ENCODE peak calls at places on chromosomes 12 and 14, in four cellular contexts. One of them, this sample, is unnamed.

GRCh38 chr12:76031081-76031413 is 529 bp downstream of the PHLDA1 start:
- DNase-seq in trophoblast cell: no peak
- DNase-seq in H1: no peak
- DNase-seq in mesendoderm: no peak
- DNase-seq in this sample: no peak

GRCh38 chr14:76352639-76353281 is 23.2 kb upstream of the ESRRB start:
- DNase-seq in H1: peak; percentile 36
- DNase-seq in mesendoderm: peak; percentile 69
- DNase-seq in trophoblast cell: peak; percentile 12
- DNase-seq in this sample: peak; percentile 84

GRCh38 chr14:92546347-92547053 is 32.9 kb downstream of the RIN3 start:
- DNase-seq in H1: no peak
- DNase-seq in mesendoderm: no peak
- DNase-seq in trophoblast cell: no peak
- DNase-seq in this sample: no peak

GRCh38 chr12:122437656-122438121 is 15.2 kb upstream of the CLIP1 start:
- DNase-seq in mesendoderm: no peak
- DNase-seq in trophoblast cell: no peak
- DNase-seq in H1: no peak
- DNase-seq in this sample: no peak

GRCh38 chr12:94994312-94994711 is 9.2 kb downstream of the NDUFA12 start:
- DNase-seq in H1: no peak
- DNase-seq in trophoblast cell: peak; percentile 78
- DNase-seq in mesendoderm: no peak
- DNase-seq in this sample: no peak

GRCh38 chr14:100030441-100031153 is 34.6 kb upstream of the EVL start:
- DNase-seq in H1: no peak
- DNase-seq in mesendoderm: no peak
- DNase-seq in trophoblast cell: peak; percentile 33
- DNase-seq in this sample: no peak

GRCh38 chr14:50085570-50086315 is 30.6 kb downstream of the VCPKMT start:
- DNase-seq in H1: no peak
- DNase-seq in mesendoderm: peak; percentile 31
- DNase-seq in trophoblast cell: no peak
- DNase-seq in this sample: no peak

GRCh38 chr12:122527478-122527944 is 462 bp downstream of the KNTC1 start:
- DNase-seq in H1: no peak
- DNase-seq in mesendoderm: peak; percentile 42
- DNase-seq in trophoblast cell: no peak
- DNase-seq in this sample: peak; percentile 35

GRCh38 chr14:100567877-100568163 is 19.4 kb downstream of the BEGAIN start:
- DNase-seq in H1: no peak
- DNase-seq in mesendoderm: no peak
- DNase-seq in trophoblast cell: no peak
- DNase-seq in this sample: no peak

DNA sequence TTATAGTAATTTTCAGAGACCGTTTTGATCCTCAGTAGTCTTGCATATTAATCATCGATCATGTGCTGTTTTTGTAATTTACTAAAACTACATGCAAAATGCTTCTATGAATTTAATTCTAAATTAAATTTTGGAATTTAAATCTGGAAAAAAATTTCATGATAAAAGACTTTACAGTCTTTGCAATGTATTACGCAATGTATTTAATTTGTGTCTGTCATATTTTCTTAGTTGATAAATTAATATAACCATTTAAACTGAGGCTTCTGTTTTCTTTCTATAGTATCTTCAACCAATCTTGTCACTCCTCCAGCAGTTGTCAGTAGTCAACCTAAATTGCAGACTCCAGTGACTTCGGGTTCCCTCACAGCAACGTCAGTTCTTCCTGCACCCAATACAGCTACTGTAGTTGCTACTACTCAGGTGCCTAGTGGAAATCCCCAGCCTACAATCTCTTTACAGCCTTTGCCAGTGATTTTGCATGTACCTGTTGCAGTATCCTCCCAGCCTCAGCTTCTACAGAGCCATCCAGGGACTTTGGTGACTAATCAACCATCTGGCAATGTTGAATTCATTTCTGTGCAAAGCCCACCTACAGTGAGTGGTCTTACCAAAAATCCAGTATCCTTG is 94.8 kb downstream of the ATF7IP start:
- DNase-seq in trophoblast cell: no peak
- DNase-seq in H1: no peak
- DNase-seq in mesendoderm: no peak
- DNase-seq in this sample: no peak
- H3K79me2 ChIP-seq in trophoblast cell: no peaks in the 10 kb centered on the region
- H3K79me2 ChIP-seq in H1: peaks cover 3% of the 10 kb centered on the region
- H3K79me2 ChIP-seq in mesendoderm: peaks cover 2% of the 10 kb centered on the region
- H3K79me2 ChIP-seq in this sample: peaks cover 1% of the 10 kb centered on the region

GRCh38 chr12:104094284-104094683 is 30.0 kb downstream of the HCFC2 start:
- DNase-seq in mesendoderm: no peak
- DNase-seq in trophoblast cell: no peak
- DNase-seq in H1: no peak
- DNase-seq in this sample: no peak
- H4K8ac ChIP-seq in mesendoderm: no peak overlapping the region
- H4K8ac ChIP-seq in trophoblast cell: no peak overlapping the region
- H4K8ac ChIP-seq in H1: no peak overlapping the region
- H4K8ac ChIP-seq in this sample: no peak overlapping the region

GRCh38 chr14:69910871-69911270 is 31.7 kb downstream of the SMOC1 start:
- DNase-seq in mesendoderm: no peak
- DNase-seq in H1: no peak
- DNase-seq in trophoblast cell: no peak
- DNase-seq in this sample: no peak

GRCh38 chr14:69913686-69914085 is 34.5 kb downstream of the SMOC1 start:
- DNase-seq in trophoblast cell: no peak
- DNase-seq in H1: no peak
- DNase-seq in mesendoderm: no peak
- DNase-seq in this sample: no peak

GRCh38 chr14:69906201-69906600 is 27.0 kb downstream of the SMOC1 start:
- DNase-seq in trophoblast cell: no peak
- DNase-seq in H1: no peak
- DNase-seq in mesendoderm: no peak
- DNase-seq in this sample: no peak

GRCh38 chr14:69904246-69904645 is 25.0 kb downstream of the SMOC1 start:
- DNase-seq in H1: no peak
- DNase-seq in mesendoderm: no peak
- DNase-seq in trophoblast cell: no peak
- DNase-seq in this sample: no peak

DNA sequence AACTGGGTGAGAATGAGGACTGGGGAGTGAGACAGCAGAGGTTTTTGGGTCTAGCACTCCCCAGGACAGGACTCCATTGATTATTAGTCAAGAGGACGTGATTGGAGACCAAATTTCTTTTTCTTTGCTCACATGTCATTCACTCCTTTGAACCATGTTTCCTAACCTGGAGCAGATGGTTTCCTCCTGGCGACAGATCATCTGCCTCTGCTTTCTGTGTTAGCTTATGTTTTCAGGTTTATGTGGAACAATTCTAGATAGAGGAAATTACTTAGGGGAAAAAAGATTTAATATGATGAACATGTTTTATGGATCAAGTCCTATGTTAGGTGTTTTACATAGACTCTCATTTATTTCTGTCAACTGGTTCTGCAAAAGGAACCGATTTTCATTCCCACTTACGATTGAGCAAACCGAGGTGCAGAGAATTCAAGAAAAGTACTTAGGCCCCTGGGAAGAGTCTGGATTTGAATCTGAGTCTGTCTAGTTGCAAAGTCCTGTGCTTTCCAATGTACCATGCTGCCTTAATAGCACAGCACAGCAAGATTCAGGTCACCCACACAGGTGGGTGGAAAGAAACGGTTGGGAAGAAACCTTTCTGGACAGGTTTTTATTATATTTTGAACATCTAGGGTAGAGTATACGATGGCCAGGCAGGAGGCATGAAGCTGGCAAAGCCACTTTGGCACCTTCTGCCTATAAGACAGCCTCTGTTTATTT is 30.8 kb downstream of the SMOC1 start:
- DNase-seq in H1: no peak
- DNase-seq in mesendoderm: no peak
- DNase-seq in trophoblast cell: no peak
- DNase-seq in this sample: no peak
- H3K79me2 ChIP-seq in H1: no peaks in the 10 kb centered on the region
- H3K79me2 ChIP-seq in mesendoderm: no peaks in the 10 kb centered on the region
- H3K79me2 ChIP-seq in trophoblast cell: no peaks in the 10 kb centered on the region
- H3K79me2 ChIP-seq in this sample: no peaks in the 10 kb centered on the region

GRCh38 chr12:125544979-125545378 is 479.7 kb downstream of the AACS start:
- DNase-seq in H1: no peak
- DNase-seq in trophoblast cell: no peak
- DNase-seq in mesendoderm: no peak
- DNase-seq in this sample: no peak
- H4K8ac ChIP-seq in H1: no peak overlapping the region
- H4K8ac ChIP-seq in trophoblast cell: no peak overlapping the region
- H4K8ac ChIP-seq in mesendoderm: no peak overlapping the region
- H4K8ac ChIP-seq in this sample: no peak overlapping the region

GRCh38 chr14:67668559-67668958 is 5.9 kb downstream of the VTI1B start:
- DNase-seq in mesendoderm: peak; percentile 31
- DNase-seq in H1: no peak
- DNase-seq in trophoblast cell: no peak
- DNase-seq in this sample: no peak

GRCh38 chr14:67674139-67674479 is 323 bp downstream of the VTI1B start:
- DNase-seq in trophoblast cell: peak; percentile 67
- DNase-seq in mesendoderm: peak; percentile 86
- DNase-seq in H1: no peak
- DNase-seq in this sample: peak; percentile 78

GRCh38 chr14:67675219-67675582 is 769 bp upstream of the VTI1B start:
- DNase-seq in mesendoderm: peak; percentile 14
- DNase-seq in H1: no peak
- DNase-seq in trophoblast cell: no peak
- DNase-seq in this sample: no peak

GRCh38 chr14:67674480-67675218 is at the start of gene VTI1B:
- DNase-seq in H1: no peak
- DNase-seq in trophoblast cell: peak; percentile 68
- DNase-seq in mesendoderm: peak; percentile 91
- DNase-seq in this sample: peak; percentile 83

GRCh38 chr14:67673451-67673850 is 981 bp downstream of the VTI1B start:
- DNase-seq in mesendoderm: no peak
- DNase-seq in trophoblast cell: no peak
- DNase-seq in H1: no peak
- DNase-seq in this sample: no peak
- H3K79me2 ChIP-seq in mesendoderm: peaks cover 23% of the 10 kb centered on the region
- H3K79me2 ChIP-seq in trophoblast cell: peaks cover 6% of the 10 kb centered on the region
- H3K79me2 ChIP-seq in H1: peaks cover 3% of the 10 kb centered on the region
- H3K79me2 ChIP-seq in this sample: peaks cover 4% of the 10 kb centered on the region